ENCODE peak calls at places on chromosomes 13 and 19, in six cellular contexts. One of them, this sample, is unnamed.
A peak's percentile ranks its signal among the peaks of the same experiment; 100 is the strongest.

GRCh38 chr13:98157188-98157587 is 14.3 kb downstream of the FARP1 start:
- DNase-seq in GM23338: no peak
- DNase-seq in tibial nerve: no peak
- DNase-seq in upper lobe of left lung: no peak
- DNase-seq in A549: no peak
- DNase-seq in fibroblast of lung: no peak
- DNase-seq in this sample: no peak

GRCh38 chr19:8552810-8553209 is 24.4 kb downstream of the MYO1F start:
- DNase-seq in GM23338: peak; percentile 89
- DNase-seq in tibial nerve: no peak
- DNase-seq in upper lobe of left lung: no peak
- DNase-seq in A549: peak; percentile 65
- DNase-seq in fibroblast of lung: peak; percentile 42
- DNase-seq in this sample: peak; percentile 57

GRCh38 chr13:87887459-87888123 is 216.4 kb downstream of the SLITRK5 start:
- DNase-seq in GM23338: no peak
- DNase-seq in tibial nerve: no peak
- DNase-seq in upper lobe of left lung: no peak
- DNase-seq in A549: no peak
- DNase-seq in fibroblast of lung: no peak
- DNase-seq in this sample: no peak

GRCh38 chr13:99995503-99996176 is 14.1 kb downstream of the ZIC2 start:
- DNase-seq in GM23338: peak; percentile 74
- DNase-seq in tibial nerve: no peak
- DNase-seq in upper lobe of left lung: no peak
- DNase-seq in A549: no peak
- DNase-seq in fibroblast of lung: no peak
- DNase-seq in this sample: no peak

GRCh38 chr13:53873558-53873957 is 844.9 kb downstream of the OLFM4 start:
- DNase-seq in GM23338: peak; percentile 42
- DNase-seq in tibial nerve: no peak
- DNase-seq in upper lobe of left lung: no peak
- DNase-seq in A549: no peak
- DNase-seq in fibroblast of lung: no peak
- DNase-seq in this sample: no peak

GRCh38 chr13:83884141-83884540 is 1.9 kb upstream of the SLITRK1 start:
- DNase-seq in GM23338: no peak
- DNase-seq in tibial nerve: no peak
- DNase-seq in upper lobe of left lung: no peak
- DNase-seq in A549: no peak
- DNase-seq in fibroblast of lung: no peak
- DNase-seq in this sample: no peak

GRCh38 chr13:94128430-94128829 is 351.1 kb downstream of the DCT start:
- DNase-seq in GM23338: no peak
- DNase-seq in tibial nerve: peak; percentile 13
- DNase-seq in upper lobe of left lung: no peak
- DNase-seq in A549: no peak
- DNase-seq in fibroblast of lung: peak; percentile 70
- DNase-seq in this sample: no peak

GRCh38 chr13:60431108-60431700 is 34.2 kb downstream of the TDRD3 start:
- DNase-seq in GM23338: peak; percentile 82
- DNase-seq in tibial nerve: no peak
- DNase-seq in upper lobe of left lung: no peak
- DNase-seq in A549: peak; percentile 60
- DNase-seq in fibroblast of lung: peak; percentile 58
- DNase-seq in this sample: no peak

GRCh38 chr19:40335855-40336700 is 12.1 kb downstream of the C19orf47 start:
- DNase-seq in GM23338: no peak
- DNase-seq in tibial nerve: no peak
- DNase-seq in upper lobe of left lung: no peak
- DNase-seq in A549: no peak
- DNase-seq in fibroblast of lung: peak; percentile 75
- DNase-seq in this sample: no peak

GRCh38 chr19:39410620-39411005 is 1.9 kb upstream of the PLEKHG2 start:
- DNase-seq in GM23338: no peak
- DNase-seq in tibial nerve: no peak
- DNase-seq in upper lobe of left lung: no peak
- DNase-seq in A549: peak; percentile 36
- DNase-seq in fibroblast of lung: no peak
- DNase-seq in this sample: no peak

GRCh38 chr13:33970746-33971145 is 152.8 kb downstream of the RFC3 start:
- DNase-seq in GM23338: no peak
- DNase-seq in tibial nerve: no peak
- DNase-seq in upper lobe of left lung: no peak
- DNase-seq in A549: no peak
- DNase-seq in fibroblast of lung: no peak
- DNase-seq in this sample: no peak
- H3K27ac ChIP-seq in GM23338: no peak overlapping the region
- H3K27ac ChIP-seq in tibial nerve: no peak overlapping the region
- H3K27ac ChIP-seq in upper lobe of left lung: no peak overlapping the region
- H3K27ac ChIP-seq in A549: no peak overlapping the region
- H3K27ac ChIP-seq in fibroblast of lung: no peak overlapping the region
- H3K27ac ChIP-seq in this sample: no peak overlapping the region

DNA sequence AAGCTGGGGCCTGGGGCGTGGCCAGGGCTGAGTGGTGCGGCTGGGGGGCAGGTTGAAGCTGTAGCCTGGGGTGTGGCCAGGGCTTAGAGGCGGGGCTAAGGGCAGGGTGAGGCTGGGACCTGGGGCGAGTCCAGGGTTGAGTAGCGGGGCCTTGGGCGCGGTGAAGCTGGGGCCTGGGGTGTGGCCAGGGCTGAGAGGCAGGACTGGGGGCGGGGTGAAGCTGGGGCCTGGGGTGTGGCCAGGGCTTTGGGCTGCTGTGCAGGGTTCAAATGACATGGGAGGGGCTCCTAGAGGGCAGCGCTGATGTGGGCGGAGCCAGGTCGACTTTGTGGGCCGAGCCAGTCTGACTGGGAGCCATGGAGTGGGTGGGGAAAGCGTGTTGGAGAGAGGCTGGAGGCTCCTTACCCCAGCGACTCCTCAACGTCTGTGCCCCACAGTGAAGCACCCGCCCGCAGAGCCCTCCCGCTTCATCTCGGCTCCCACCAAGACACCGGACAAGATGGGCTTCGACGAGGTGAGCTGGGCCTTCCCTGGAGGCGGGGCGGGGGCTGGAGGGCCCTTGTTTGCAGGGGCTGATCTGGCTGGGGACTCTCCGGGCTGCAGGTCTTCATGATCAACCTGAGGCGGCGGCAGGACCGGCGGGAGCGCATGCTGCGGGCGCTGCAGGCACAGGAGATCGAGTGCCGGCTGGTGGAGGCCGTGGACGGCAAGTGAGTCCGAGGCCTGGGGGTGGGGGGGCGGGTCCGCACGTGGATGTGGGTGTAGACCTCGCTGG is 21.5 kb downstream of the COLGALT1 start:
- DNase-seq in GM23338: peak; percentile 98
- DNase-seq in tibial nerve: peak; percentile 75
- DNase-seq in upper lobe of left lung: peak; percentile 87
- DNase-seq in A549: peak; percentile 84
- DNase-seq in fibroblast of lung: peak; percentile 11
- DNase-seq in this sample: peak; percentile 80
- H3K4me3 ChIP-seq in GM23338: peak overlapping the region; percentile 57
- H3K4me3 ChIP-seq in tibial nerve: no peak overlapping the region
- H3K4me3 ChIP-seq in upper lobe of left lung: no peak overlapping the region
- H3K4me3 ChIP-seq in A549: no peak overlapping the region
- H3K4me3 ChIP-seq in fibroblast of lung: no peak overlapping the region
- H3K4me3 ChIP-seq in this sample: no peak overlapping the region

GRCh38 chr13:64362564-64362963 is 2867.6 kb downstream of the PCDH9 start:
- DNase-seq in GM23338: no peak
- DNase-seq in tibial nerve: no peak
- DNase-seq in upper lobe of left lung: no peak
- DNase-seq in A549: no peak
- DNase-seq in fibroblast of lung: no peak
- DNase-seq in this sample: no peak
- H3K4me1 ChIP-seq in GM23338: no peaks in the 10 kb centered on the region
- H3K4me1 ChIP-seq in tibial nerve: no peaks in the 10 kb centered on the region
- H3K4me1 ChIP-seq in upper lobe of left lung: no peaks in the 10 kb centered on the region
- H3K4me1 ChIP-seq in A549: no peaks in the 10 kb centered on the region
- H3K4me1 ChIP-seq in fibroblast of lung: no peaks in the 10 kb centered on the region
- H3K4me1 ChIP-seq in this sample: no peaks in the 10 kb centered on the region

GRCh38 chr13:109369357-109370052 is 416.9 kb downstream of the IRS2 start:
- DNase-seq in GM23338: no peak
- DNase-seq in tibial nerve: no peak
- DNase-seq in upper lobe of left lung: no peak
- DNase-seq in A549: no peak
- DNase-seq in fibroblast of lung: no peak
- DNase-seq in this sample: no peak
- H3K27ac ChIP-seq in GM23338: no peak overlapping the region
- H3K27ac ChIP-seq in tibial nerve: no peak overlapping the region
- H3K27ac ChIP-seq in upper lobe of left lung: no peak overlapping the region
- H3K27ac ChIP-seq in A549: no peak overlapping the region
- H3K27ac ChIP-seq in fibroblast of lung: no peak overlapping the region
- H3K27ac ChIP-seq in this sample: no peak overlapping the region

GRCh38 chr19:14080887-14081796 is 4.4 kb downstream of the C19orf67 start:
- DNase-seq in GM23338: peak; percentile 100
- DNase-seq in tibial nerve: peak; percentile 96
- DNase-seq in upper lobe of left lung: peak; percentile 96
- DNase-seq in A549: peak; percentile 98
- DNase-seq in fibroblast of lung: peak; percentile 98
- DNase-seq in this sample: peak; percentile 100

GRCh38 chr19:14086098-14086497 is 515 bp upstream of the C19orf67 start:
- DNase-seq in GM23338: no peak
- DNase-seq in tibial nerve: no peak
- DNase-seq in upper lobe of left lung: no peak
- DNase-seq in A549: no peak
- DNase-seq in fibroblast of lung: no peak
- DNase-seq in this sample: no peak

GRCh38 chr19:14085309-14085995 is at the start of gene C19orf67:
- DNase-seq in GM23338: peak; percentile 70
- DNase-seq in tibial nerve: no peak
- DNase-seq in upper lobe of left lung: peak; percentile 87
- DNase-seq in A549: no peak
- DNase-seq in fibroblast of lung: no peak
- DNase-seq in this sample: no peak

GRCh38 chr19:14081797-14082674 is 3.5 kb downstream of the C19orf67 start:
- DNase-seq in GM23338: no peak
- DNase-seq in tibial nerve: no peak
- DNase-seq in upper lobe of left lung: peak; percentile 90
- DNase-seq in A549: no peak
- DNase-seq in fibroblast of lung: peak; percentile 48
- DNase-seq in this sample: peak; percentile 86

DNA sequence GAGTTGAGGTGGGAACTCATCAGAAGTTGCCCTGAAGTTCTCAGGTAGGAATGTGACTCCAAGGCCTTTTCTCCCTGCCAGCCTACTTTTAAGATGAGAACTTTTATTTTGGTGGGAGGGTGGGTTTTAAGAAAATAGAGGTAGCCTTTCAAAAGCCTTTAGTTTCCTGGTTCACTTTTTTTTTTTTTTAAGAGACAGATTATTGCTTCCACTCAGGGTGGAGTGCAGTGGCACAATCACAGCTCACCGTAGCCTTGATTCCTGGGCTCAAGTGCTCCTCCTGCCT is 3.0 kb downstream of the C19orf67 start:
- DNase-seq in GM23338: no peak
- DNase-seq in tibial nerve: no peak
- DNase-seq in upper lobe of left lung: no peak
- DNase-seq in A549: no peak
- DNase-seq in fibroblast of lung: no peak
- DNase-seq in this sample: no peak
- H3K4me3 ChIP-seq in GM23338: no peak overlapping the region
- H3K4me3 ChIP-seq in tibial nerve: no peak overlapping the region
- H3K4me3 ChIP-seq in upper lobe of left lung: no peak overlapping the region
- H3K4me3 ChIP-seq in A549: no peak overlapping the region
- H3K4me3 ChIP-seq in fibroblast of lung: peak overlapping the region; percentile 65
- H3K4me3 ChIP-seq in this sample: no peak overlapping the region

GRCh38 chr19:2277138-2277537 is 4.8 kb downstream of the PEAK3 start:
- DNase-seq in GM23338: no peak
- DNase-seq in tibial nerve: no peak
- DNase-seq in upper lobe of left lung: no peak
- DNase-seq in A549: no peak
- DNase-seq in fibroblast of lung: no peak
- DNase-seq in this sample: no peak

GRCh38 chr19:2274185-2274711 is 7.7 kb downstream of the PEAK3 start:
- DNase-seq in GM23338: no peak
- DNase-seq in tibial nerve: no peak
- DNase-seq in upper lobe of left lung: no peak
- DNase-seq in A549: no peak
- DNase-seq in fibroblast of lung: no peak
- DNase-seq in this sample: no peak

GRCh38 chr19:2276429-2276989 is 5.5 kb downstream of the PEAK3 start:
- DNase-seq in GM23338: no peak
- DNase-seq in tibial nerve: no peak
- DNase-seq in upper lobe of left lung: no peak
- DNase-seq in A549: no peak
- DNase-seq in fibroblast of lung: no peak
- DNase-seq in this sample: no peak

GRCh38 chr19:2274937-2275535 is 6.9 kb downstream of the PEAK3 start:
- DNase-seq in GM23338: peak; percentile 87
- DNase-seq in tibial nerve: no peak
- DNase-seq in upper lobe of left lung: peak; percentile 81
- DNase-seq in A549: peak; percentile 68
- DNase-seq in fibroblast of lung: peak; percentile 53
- DNase-seq in this sample: peak; percentile 74

GRCh38 chr19:2275588-2276428 is 6.2 kb downstream of the PEAK3 start:
- DNase-seq in GM23338: peak; percentile 44
- DNase-seq in tibial nerve: no peak
- DNase-seq in upper lobe of left lung: peak; percentile 87
- DNase-seq in A549: no peak
- DNase-seq in fibroblast of lung: no peak
- DNase-seq in this sample: no peak
- H3K4me1 ChIP-seq in GM23338: peaks cover 18% of the 10 kb centered on the region
- H3K4me1 ChIP-seq in tibial nerve: peaks cover 40% of the 10 kb centered on the region
- H3K4me1 ChIP-seq in upper lobe of left lung: peaks cover 45% of the 10 kb centered on the region
- H3K4me1 ChIP-seq in A549: peaks cover 20% of the 10 kb centered on the region
- H3K4me1 ChIP-seq in fibroblast of lung: peaks cover 9% of the 10 kb centered on the region
- H3K4me1 ChIP-seq in this sample: peaks cover 3% of the 10 kb centered on the region

GRCh38 chr13:110466261-110466660 is 95.3 kb downstream of the RAB20 start:
- DNase-seq in GM23338: no peak
- DNase-seq in tibial nerve: no peak
- DNase-seq in upper lobe of left lung: no peak
- DNase-seq in A549: no peak
- DNase-seq in fibroblast of lung: no peak
- DNase-seq in this sample: no peak
- H3K27ac ChIP-seq in GM23338: no peak overlapping the region
- H3K27ac ChIP-seq in tibial nerve: no peak overlapping the region
- H3K27ac ChIP-seq in upper lobe of left lung: no peak overlapping the region
- H3K27ac ChIP-seq in A549: no peak overlapping the region
- H3K27ac ChIP-seq in fibroblast of lung: no peak overlapping the region
- H3K27ac ChIP-seq in this sample: no peak overlapping the region

GRCh38 chr13:50353651-50354415 is 338.6 kb downstream of the KCNRG start:
- DNase-seq in GM23338: no peak
- DNase-seq in tibial nerve: no peak
- DNase-seq in upper lobe of left lung: no peak
- DNase-seq in A549: no peak
- DNase-seq in fibroblast of lung: peak; percentile 75
- DNase-seq in this sample: peak; percentile 33
- H3K4me3 ChIP-seq in GM23338: no peak overlapping the region
- H3K4me3 ChIP-seq in tibial nerve: no peak overlapping the region
- H3K4me3 ChIP-seq in upper lobe of left lung: no peak overlapping the region
- H3K4me3 ChIP-seq in A549: no peak overlapping the region
- H3K4me3 ChIP-seq in fibroblast of lung: no peak overlapping the region
- H3K4me3 ChIP-seq in this sample: peak overlapping the region; percentile 18

This sample was measured in SJCRH30.